ENCODE peak calls at places on chromosomes 13 and 19, in six cellular contexts. E is GM12878, X is left lung, U is IMR-90, Z is thoracic aorta, Y is GM23248. Q is an unnamed sample. For H3K4me1 and H3K27me3, the result is how much of the 10 kb centered on the place peaks cover.

GRCh38 chr13:30450066-30450465 is 15.7 kb downstream of the HMGB1 start:
- DNase-seq in X (no peak), E (no peak), Y (no peak), U (no peak), Z (no peak), Q (no peak)

GRCh38 chr13:19586904-19587634 is 25.7 kb upstream of the TPTE2 start:
- DNase-seq in E (peak), X (peak), Z (no peak), U (peak), Y (peak), Q (peak)

GRCh38 chr19:33125929-33126388 is 6.0 kb upstream of the WDR88 start:
- DNase-seq in E (peak), X (no peak), Y (peak), Z (no peak), U (peak), Q (no peak)

GRCh38 chr13:25494708-25495411 is 123.1 kb downstream of the ATP8A2 start:
- DNase-seq in U (no peak), E (no peak), Z (no peak), X (no peak), Y (no peak), Q (no peak)

GRCh38 chr13:100356889-100357288 is 231.7 kb downstream of the GGACT start:
- DNase-seq in E (no peak), X (no peak), U (peak), Z (no peak), Y (no peak), Q (no peak)

GRCh38 chr13:98613591-98613990 is 36.7 kb upstream of the STK24 start:
- DNase-seq in Y (peak), X (no peak), U (no peak), E (no peak), Z (no peak), Q (no peak)

GRCh38 chr13:43698743-43699142 is 88.0 kb downstream of the ENOX1 start:
- DNase-seq in U (peak), Y (peak), E (no peak), Z (no peak), X (no peak), Q (no peak)

GRCh38 chr13:52048516-52048915 is 24.0 kb downstream of the UTP14C start:
- DNase-seq in Y (peak), E (no peak), X (no peak), U (peak), Z (no peak), Q (no peak)

GRCh38 chr13:109163052-109163413 is 533.6 kb downstream of the MYO16 start:
- DNase-seq in Y (peak), Z (no peak), U (no peak), E (no peak), X (no peak), Q (no peak)

GRCh38 chr13:94706101-94706853 is 6.1 kb downstream of the SOX21 start:
- DNase-seq in U (no peak), Y (no peak), E (no peak), Z (no peak), X (no peak), Q (no peak)

GRCh38 chr19:39795001-39795400 is 16.3 kb downstream of the LEUTX start:
- DNase-seq in X (no peak), E (peak), Z (no peak), U (no peak), Y (no peak), Q (no peak)

GRCh38 chr13:102530751-102531150 is 66.0 kb upstream of the TPP2 start:
- DNase-seq in U (no peak), X (peak), Y (no peak), E (no peak), Z (no peak), Q (no peak)

GRCh38 chr13:24208314-24208713 is 47.8 kb downstream of the SPATA13 start:
- DNase-seq in X (no peak), Y (peak), E (no peak), U (peak), Z (no peak), Q (no peak)

GRCh38 chr13:44237276-44237767 is 136.3 kb upstream of the SERP2 start:
- DNase-seq in E (peak), X (peak), U (peak), Z (peak), Y (peak), Q (peak)

GRCh38 chr13:31213681-31214289 is 14.0 kb downstream of the B3GLCT start:
- DNase-seq in X (no peak), U (peak), Z (no peak), E (no peak), Y (peak), Q (no peak)

GRCh38 chr19:41195675-41196497 is 2.9 kb downstream of the CYP2S1 start:
- DNase-seq in E (no peak), U (peak), X (no peak), Z (no peak), Y (peak), Q (no peak)

GRCh38 chr13:76903544-76904162 is 17.4 kb upstream of the KCTD12 start:
- DNase-seq in Y (peak), X (peak), U (peak), E (peak), Z (no peak), Q (peak)

GRCh38 chr13:53775807-53776206 is 747.2 kb downstream of the OLFM4 start:
- DNase-seq in U (no peak), X (no peak), Y (no peak), E (no peak), Z (no peak), Q (no peak)

GRCh38 chr19:4089400-4089908 is 22.8 kb upstream of the ZBTB7A start:
- DNase-seq in U (no peak), X (peak), E (no peak), Y (no peak), Z (no peak), Q (no peak)

GRCh38 chr13:21240586-21240985 is 64.1 kb downstream of the MRPL57 start:
- DNase-seq in Z (no peak), X (no peak), U (peak), E (no peak), Y (peak), Q (no peak)

GRCh38 chr19:28497137-28497536 is 715.8 kb downstream of the UQCRFS1 start:
- DNase-seq in X (no peak), U (no peak), Y (no peak), Z (no peak), E (no peak), Q (no peak)

GRCh38 chr19:8585894-8586750 is 8.9 kb upstream of the MYO1F start:
- DNase-seq in U (no peak), Z (no peak), Y (peak), E (no peak), X (no peak), Q (peak)

GRCh38 chr19:51628153-51628939 is 1.9 kb downstream of the SIGLEC5 start:
- DNase-seq in Y (no peak), U (no peak), X (no peak), E (no peak), Z (no peak), Q (no peak)

GRCh38 chr13:23956106-23956505 is 58.8 kb upstream of the C1QTNF9B start:
- DNase-seq in X (no peak), E (no peak), Y (peak), Z (no peak), U (peak), Q (no peak)

GRCh38 chr19:32302778-32303177 is 42.6 kb upstream of the ZNF507 start:
- DNase-seq in Y (no peak), Z (no peak), U (no peak), E (no peak), X (no peak), Q (no peak)

GRCh38 chr13:33606692-33607091 is 211.3 kb upstream of the RFC3 start:
- DNase-seq in U (no peak), E (no peak), Y (peak), X (no peak), Z (no peak), Q (no peak)

GRCh38 chr13:98626298-98626940 is 49.5 kb upstream of the STK24 start:
- DNase-seq in E (no peak), U (no peak), Y (no peak), Z (no peak), X (no peak), Q (no peak)

GRCh38 chr19:32404939-32405430 is 585 bp upstream of the DPY19L3 start:
- DNase-seq in U (peak), Y (peak), E (no peak), Z (no peak), X (peak), Q (peak)

GRCh38 chr13:98990701-98991100 is 12.8 kb upstream of the DOCK9 start:
- DNase-seq in U (no peak), Y (no peak), X (no peak), E (no peak), Z (no peak), Q (no peak)

GRCh38 chr19:33390120-33390907 is 16.8 kb downstream of the CEBPG start:
- DNase-seq in Y (no peak), X (peak), E (no peak), Z (no peak), U (no peak), Q (peak)

GRCh38 chr19:56476671-56477428 is at the start of gene ZNF667:
- DNase-seq in X (no peak), E (no peak), Z (peak), Y (peak), U (peak), Q (no peak)

GRCh38 chr19:54095136-54095858 is 5.3 kb downstream of the OSCAR start:
- DNase-seq in E (no peak), Z (no peak), X (no peak), U (no peak), Y (no peak), Q (peak)

GRCh38 chr13:26482451-26483197 is 74.9 kb upstream of the WASF3 start:
- DNase-seq in E (peak), Y (peak), U (peak), Z (peak), X (no peak), Q (peak)

GRCh38 chr13:47897411-47898050 is 103.5 kb downstream of the SUCLA2 start:
- DNase-seq in Y (peak), E (no peak), Z (no peak), X (no peak), U (peak), Q (no peak)

GRCh38 chr19:43331435-43332010 is 22.0 kb upstream of the CD177 start:
- DNase-seq in Y (no peak), E (no peak), X (no peak), U (no peak), Z (no peak), Q (no peak)

GRCh38 chr19:43332058-43332922 is 21.2 kb upstream of the CD177 start:
- DNase-seq in E (no peak), Z (no peak), X (no peak), U (no peak), Y (no peak), Q (no peak)

GRCh38 chr19:43330726-43331434 is 22.6 kb upstream of the CD177 start:
- DNase-seq in E (no peak), X (no peak), U (no peak), Y (no peak), Z (no peak), Q (no peak)

GRCh38 chr19:43329989-43330388 is 23.5 kb upstream of the CD177 start:
- DNase-seq in U (no peak), Z (no peak), X (no peak), Y (no peak), E (no peak), Q (no peak)
- H3K4me1 ChIP-seq in U (under half), Z (under half), X (under half), Y (under half), E (under half), Q (under half)

GRCh38 chr13:39527301-39527700 is 75.7 kb downstream of the LHFPL6 start:
- DNase-seq in X (no peak), Y (no peak), E (no peak), Z (no peak), U (no peak), Q (no peak)
- H3K27ac ChIP-seq in X (no peak), Y (peak), E (no peak), Z (peak), U (peak), Q (no peak)

GRCh38 chr19:1754651-1755466 is 1.6 kb downstream of the ONECUT3 start:
- DNase-seq in U (no peak), Z (no peak), X (no peak), Y (no peak), E (no peak), Q (peak)

GRCh38 chr19:1752009-1752756 is 1.1 kb upstream of the ONECUT3 start:
- DNase-seq in Z (no peak), E (no peak), X (no peak), U (no peak), Y (no peak), Q (peak)

GRCh38 chr19:1753730-1754442 is 580 bp downstream of the ONECUT3 start:
- DNase-seq in E (no peak), Y (no peak), X (no peak), Z (no peak), U (no peak), Q (peak)

GRCh38 chr19:1751367-1752008 is 1.8 kb upstream of the ONECUT3 start:
- DNase-seq in Z (no peak), E (no peak), U (no peak), Y (no peak), X (no peak), Q (no peak)

GRCh38 chr19:1752757-1753728 is at the start of gene ONECUT3:
- DNase-seq in Z (no peak), Y (peak), U (no peak), X (no peak), E (no peak), Q (peak)
- H3K27me3 ChIP-seq in Z (under half), Y (half or more), U (half or more), X (half or more), E (under half), Q (under half)

GRCh38 chr13:110699148-110700145 is 6.5 kb downstream of the CARS2 start:
- DNase-seq in X (no peak), U (no peak), Y (no peak), Z (no peak), E (no peak), Q (no peak)

GRCh38 chr13:110702591-110703526 is 3.1 kb downstream of the CARS2 start:
- DNase-seq in Z (no peak), Y (peak), X (no peak), U (peak), E (no peak), Q (no peak)

GRCh38 chr13:110700186-110700585 is 5.7 kb downstream of the CARS2 start:
- DNase-seq in Z (no peak), U (no peak), X (no peak), Y (no peak), E (no peak), Q (no peak)

GRCh38 chr13:110705356-110705825 is 525 bp downstream of the CARS2 start:
- DNase-seq in Z (no peak), X (no peak), Y (no peak), U (no peak), E (no peak), Q (no peak)

DNA sequence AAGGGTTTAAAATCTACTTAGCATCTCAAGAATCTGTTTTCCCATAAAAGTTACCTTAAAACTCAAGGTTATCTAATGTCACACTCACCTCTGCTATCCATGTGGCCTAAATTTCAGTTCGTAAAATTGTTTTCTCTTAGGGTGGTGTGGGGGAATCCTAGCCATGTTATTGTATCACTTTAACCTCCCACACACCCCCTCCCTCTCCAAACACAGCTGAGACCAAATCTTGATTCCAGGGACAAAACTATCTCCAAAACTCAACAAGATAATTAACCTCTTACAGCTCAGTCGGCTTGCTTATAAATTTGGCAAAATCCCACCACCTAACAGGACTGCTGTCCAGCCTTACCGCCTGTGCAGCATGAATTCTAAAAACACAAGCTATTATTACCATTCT is 3.8 kb downstream of the CARS2 start:
- DNase-seq in E (no peak), X (no peak), U (no peak), Y (peak), Z (no peak), Q (no peak)
- H3K4me1 ChIP-seq in E (under half), X (half or more), U (under half), Y (under half), Z (under half), Q (under half)

DNA sequence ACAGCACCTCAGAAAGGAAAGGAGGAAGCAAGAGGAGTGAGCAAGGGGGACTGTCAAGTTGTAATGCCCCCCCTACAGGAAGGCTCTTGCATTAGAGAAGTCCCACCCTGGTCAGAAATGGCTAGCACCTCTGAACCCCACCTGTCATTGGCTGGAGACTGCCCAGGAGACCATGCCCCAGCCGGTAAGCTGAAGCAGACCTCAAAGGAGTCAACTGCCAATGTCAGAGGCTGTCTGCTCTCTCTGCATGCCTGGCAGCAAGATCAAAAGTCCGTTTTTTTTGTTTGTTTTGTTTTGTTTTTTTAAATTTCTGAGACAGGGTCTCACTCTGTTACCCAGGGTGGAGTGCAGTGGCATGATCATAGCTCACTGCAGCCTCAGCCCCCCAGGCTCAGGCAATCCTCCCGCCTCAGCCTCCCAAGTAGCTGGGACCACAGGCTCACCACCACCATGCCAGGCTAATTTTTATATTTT is 8.1 kb upstream of the BCL3 start:
- DNase-seq in X (no peak), E (no peak), Z (no peak), Y (no peak), U (no peak), Q (no peak)
- H3K27ac ChIP-seq in X (peak), E (no peak), Z (no peak), Y (no peak), U (no peak), Q (no peak)

GRCh38 chr19:594265-594870 is 4.7 kb downstream of the HCN2 start:
- DNase-seq in Y (no peak), U (no peak), X (no peak), E (no peak), Z (no peak), Q (no peak)
- H3K27me3 ChIP-seq in Y (under half), U (under half), X (under half), E (under half), Z (under half), Q (under half)

GRCh38 chr19:16368385-16369305 is 44.0 kb downstream of the KLF2 start:
- DNase-seq in U (no peak), E (no peak), X (no peak), Z (no peak), Y (no peak), Q (no peak)
- H3K4me1 ChIP-seq in U (under half), E (half or more), X (half or more), Z (under half), Y (under half), Q (under half)

DNA sequence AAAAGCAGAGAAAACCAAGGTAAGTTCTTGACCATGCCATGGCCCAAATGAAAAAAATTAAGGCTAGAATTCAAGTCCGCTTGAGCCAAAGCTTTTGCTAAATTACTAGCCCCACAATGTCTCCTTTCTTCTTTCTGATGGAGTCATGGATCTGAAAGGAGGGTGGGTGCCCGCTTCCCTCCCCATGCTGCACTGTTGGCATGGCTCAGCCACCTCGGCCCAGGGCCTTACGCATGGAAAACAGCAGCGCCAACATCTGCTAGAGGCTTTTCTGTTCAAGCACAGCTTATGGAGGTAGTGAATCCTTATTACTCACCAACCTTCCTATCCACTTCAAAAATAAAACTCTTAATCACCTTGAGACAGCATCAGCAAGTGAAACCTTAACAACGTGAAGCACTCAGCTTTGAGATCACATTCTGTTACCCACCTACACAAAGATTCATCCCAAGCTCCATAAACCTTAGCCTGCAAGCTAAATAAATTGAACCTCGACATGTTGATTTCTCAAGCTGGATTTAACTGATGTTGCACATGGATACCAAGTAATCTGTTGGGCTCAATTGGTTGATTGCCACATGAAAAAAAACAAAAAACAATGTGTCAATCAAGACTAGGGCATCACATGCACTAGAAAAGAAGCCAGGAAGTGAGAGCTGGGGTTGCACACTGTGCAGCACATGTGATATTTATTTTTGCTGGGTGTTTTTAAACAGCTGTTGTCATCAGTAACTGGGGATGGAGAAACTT is 43.4 kb downstream of the TPT1 start:
- DNase-seq in Y (no peak), X (no peak), U (no peak), E (no peak), Z (no peak), Q (no peak)
- H3K27ac ChIP-seq in Y (no peak), X (no peak), U (no peak), E (no peak), Z (no peak), Q (no peak)

GRCh38 chr19:31112158-31112557 is 237.1 kb downstream of the TSHZ3 start:
- DNase-seq in E (no peak), X (no peak), Z (no peak), U (no peak), Y (no peak), Q (no peak)

GRCh38 chr19:31111741-31112140 is 237.5 kb downstream of the TSHZ3 start:
- DNase-seq in X (no peak), Y (no peak), Z (no peak), E (no peak), U (no peak), Q (no peak)

GRCh38 chr19:31113250-31113685 is 236.0 kb downstream of the TSHZ3 start:
- DNase-seq in E (no peak), X (no peak), U (peak), Z (no peak), Y (peak), Q (no peak)

GRCh38 chr19:31118292-31118925 is 230.8 kb downstream of the TSHZ3 start:
- DNase-seq in E (no peak), X (no peak), Z (no peak), Y (no peak), U (no peak), Q (no peak)

GRCh38 chr19:31114585-31114984 is 234.7 kb downstream of the TSHZ3 start:
- DNase-seq in Z (no peak), E (no peak), X (no peak), U (no peak), Y (no peak), Q (no peak)
- H3K27me3 ChIP-seq in Z (under half), E (under half), X (under half), U (under half), Y (under half), Q (under half)